ENCODE peak calls at places on chromosomes 2 and 18, in four cellular contexts. I, Z, E and S are unnamed samples.
A peak's percentile ranks its signal among the peaks of the same experiment; 100 is the strongest.

GRCh38 chr2:140600116-140600515 is 1530.7 kb downstream of the LRP1B start:
- DNase-seq in E (no peak), Z (no peak), I (no peak), S (no peak)

GRCh38 chr2:238709961-238710360 is 137.9 kb upstream of the TWIST2 start:
- DNase-seq in E (no peak), I (no peak), Z (no peak), S (no peak)

GRCh38 chr18:50806208-50806616 is 13.6 kb downstream of the MRO start:
- DNase-seq in I (no peak), Z (peak; percentile 41), E (peak; percentile 30), S (no peak)

GRCh38 chr18:3513481-3513880 is 63.5 kb downstream of the TGIF1 start:
- DNase-seq in E (no peak), Z (no peak), I (no peak), S (no peak)

GRCh38 chr2:46651363-46652099 is 172.2 kb downstream of the TMEM247 start:
- DNase-seq in I (no peak), Z (no peak), E (no peak), S (no peak)

GRCh38 chr2:168849610-168850009 is 40.6 kb downstream of the SPC25 start:
- DNase-seq in Z (peak; percentile 73), I (no peak), E (peak; percentile 56), S (no peak)

GRCh38 chr2:16678964-16679363 is 13.3 kb upstream of the CYRIA start:
- DNase-seq in E (no peak), Z (no peak), I (no peak), S (no peak)

GRCh38 chr2:4353668-4354067 is 650.3 kb downstream of the DCDC2C start:
- DNase-seq in E (no peak), Z (no peak), I (no peak), S (no peak)

GRCh38 chr2:218168635-218169462 is 2.1 kb upstream of the CXCR1 start:
- DNase-seq in E (peak; percentile 68), Z (peak; percentile 65), I (peak; percentile 37), S (peak; percentile 60)

GRCh38 chr2:16623046-16623445 is 42.6 kb downstream of the CYRIA start:
- DNase-seq in E (no peak), I (no peak), Z (no peak), S (no peak)

GRCh38 chr2:158214431-158214830 is 112.8 kb downstream of the UPP2 start:
- DNase-seq in E (peak; percentile 39), Z (peak; percentile 77), I (no peak), S (no peak)

GRCh38 chr2:120977582-120978358 is 242.1 kb downstream of the GLI2 start:
- DNase-seq in I (no peak), Z (no peak), E (no peak), S (no peak)
- TF ChIP-seq ZNF274 in I (no peak), Z (no peak), E (no peak), S (no peak)

GRCh38 chr2:161169335-161169734 is 9.1 kb downstream of the TANK start:
- DNase-seq in Z (no peak), I (no peak), E (no peak), S (no peak)

GRCh38 chr2:161165266-161165665 is 5.0 kb downstream of the TANK start:
- DNase-seq in I (no peak), E (no peak), Z (no peak), S (no peak)

GRCh38 chr2:161165811-161166210 is 5.6 kb downstream of the TANK start:
- DNase-seq in I (no peak), E (no peak), Z (no peak), S (no peak)

GRCh38 chr2:161163438-161163837 is 3.2 kb downstream of the TANK start:
- DNase-seq in E (no peak), I (no peak), Z (no peak), S (no peak)

GRCh38 chr2:161166538-161167409 is 6.5 kb downstream of the TANK start:
- DNase-seq in I (peak; percentile 60), E (no peak), Z (peak; percentile 74), S (no peak)
- H3K9ac ChIP-seq in I (peak overlapping the region; percentile 22), E (no peak overlapping the region), Z (no peak overlapping the region), S (no peak overlapping the region)

GRCh38 chr2:120247851-120248250 is 4.8 kb upstream of the RALB start:
- DNase-seq in Z (no peak), I (no peak), E (no peak), S (no peak)

GRCh38 chr2:120244656-120245519 is 7.8 kb upstream of the RALB start:
- DNase-seq in E (no peak), I (no peak), Z (no peak), S (no peak)

GRCh38 chr2:120245520-120245835 is 7.2 kb upstream of the RALB start:
- DNase-seq in Z (peak; percentile 24), E (no peak), I (no peak), S (no peak)

GRCh38 chr2:120245933-120246332 is 6.7 kb upstream of the RALB start:
- DNase-seq in Z (no peak), E (no peak), I (no peak), S (no peak)

DNA sequence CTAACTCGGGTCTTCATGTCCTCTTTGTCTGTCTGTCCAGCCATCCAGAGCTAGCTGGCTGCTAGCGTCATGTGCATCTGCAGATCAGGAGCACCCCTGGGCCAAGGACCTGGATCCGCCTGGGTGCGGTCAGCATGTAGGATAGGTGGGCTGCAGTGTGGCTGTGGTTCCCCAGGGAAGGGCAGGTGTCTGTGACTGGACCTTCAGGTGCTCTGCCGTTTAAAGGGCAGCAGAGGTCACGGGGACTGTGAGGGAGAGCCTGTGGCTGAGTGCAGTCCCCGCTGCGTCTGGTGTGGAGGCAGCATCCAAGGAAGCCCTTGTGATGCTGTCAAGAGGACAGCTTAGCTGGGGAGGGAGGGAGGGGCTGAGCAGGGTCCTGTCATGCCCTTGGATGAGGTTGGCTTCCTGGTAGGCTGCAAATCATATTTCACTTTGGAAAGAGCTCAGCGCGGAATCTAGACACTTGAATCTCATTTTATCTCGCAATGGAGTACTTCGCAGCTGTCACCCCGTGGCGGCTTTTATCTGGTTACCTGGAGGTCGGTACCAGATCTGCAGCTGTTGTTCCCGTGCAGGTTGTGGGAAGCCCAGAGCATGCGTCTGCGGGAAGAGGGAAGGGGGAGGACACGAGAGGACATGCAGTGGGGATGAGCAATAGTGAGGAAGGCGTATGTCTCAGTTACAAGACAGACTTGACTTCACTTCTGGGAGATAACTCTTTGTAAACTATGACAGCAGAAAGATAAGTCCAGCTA is 5.9 kb upstream of the RALB start:
- DNase-seq in Z (no peak), I (no peak), E (no peak), S (no peak)
- TF ChIP-seq ZNF274 in Z (no peak), I (no peak), E (no peak), S (no peak)

GRCh38 chr2:201204655-201205515 is 21.9 kb downstream of the CASP10 start:
- DNase-seq in E (no peak), Z (peak; percentile 97), I (no peak), S (no peak)
- H3K9ac ChIP-seq in E (no peak overlapping the region), Z (peak overlapping the region; percentile 84), I (no peak overlapping the region), S (no peak overlapping the region)

DNA sequence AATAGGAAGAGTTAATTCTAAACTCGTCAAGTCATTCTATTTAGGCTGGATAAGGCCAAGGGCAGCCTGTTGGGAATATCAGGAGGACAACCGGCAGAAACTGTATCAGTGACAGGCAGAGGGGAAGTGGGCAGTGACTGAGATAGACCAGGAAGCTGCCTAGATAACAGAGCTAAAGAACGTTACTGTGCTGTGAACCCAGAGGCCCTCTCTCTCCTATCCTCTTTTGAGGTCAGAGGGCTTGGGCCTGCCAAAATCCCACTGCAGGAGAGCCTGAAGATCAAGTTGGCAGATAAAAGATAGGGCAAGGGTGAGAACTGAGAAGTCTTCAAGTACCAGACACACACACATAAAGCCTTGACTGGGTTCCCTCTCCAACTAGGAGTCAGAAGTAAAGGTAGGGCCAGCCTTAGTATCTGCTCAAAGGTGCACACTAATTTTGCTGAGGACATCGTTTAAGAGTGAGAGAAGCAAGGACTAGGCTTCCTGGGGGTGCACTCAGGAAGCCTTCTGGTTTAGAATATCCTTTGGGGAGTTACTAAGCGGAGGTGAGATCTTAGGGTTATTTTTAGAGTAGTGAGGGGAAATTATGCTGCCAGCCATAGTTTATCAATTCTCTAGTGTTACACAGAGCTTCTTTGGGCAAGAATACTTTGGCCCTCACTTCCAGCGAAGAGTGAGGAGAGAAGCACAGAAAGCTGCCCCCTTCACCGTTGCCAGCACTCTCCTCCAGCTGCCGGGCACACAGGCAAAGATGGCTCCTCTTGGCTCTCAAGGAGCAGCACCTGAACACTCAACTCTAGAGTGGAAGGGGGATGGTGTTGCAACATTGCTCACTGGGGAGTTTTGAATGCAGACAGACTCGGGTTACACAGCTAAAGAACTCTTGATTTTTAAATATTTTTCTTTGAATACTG is 9.8 kb downstream of the CAVIN2 start:
- DNase-seq in Z (no peak), E (peak; percentile 74), I (no peak), S (no peak)
- TF ChIP-seq ZNF274 in Z (no peak), E (no peak), I (no peak), S (no peak)

GRCh38 chr2:233354971-233355574 is 779 bp downstream of the DGKD start:
- DNase-seq in I (no peak), E (no peak), Z (no peak), S (no peak)

GRCh38 chr2:233358335-233358734 is 4.0 kb downstream of the DGKD start:
- DNase-seq in I (no peak), E (no peak), Z (no peak), S (no peak)

GRCh38 chr2:233355916-233356315 is 1.6 kb downstream of the DGKD start:
- DNase-seq in E (no peak), I (no peak), Z (no peak), S (no peak)

GRCh38 chr2:233358864-233359386 is 4.6 kb downstream of the DGKD start:
- DNase-seq in Z (no peak), E (no peak), I (no peak), S (no peak)

GRCh38 chr2:233356546-233357308 is 2.4 kb downstream of the DGKD start:
- DNase-seq in E (no peak), Z (no peak), I (no peak), S (no peak)
- H3K9ac ChIP-seq in E (no peak overlapping the region), Z (no peak overlapping the region), I (no peak overlapping the region), S (no peak overlapping the region)

GRCh38 chr2:73130790-73131189 is 18.0 kb upstream of the RAB11FIP5 start:
- DNase-seq in I (no peak), Z (no peak), E (no peak), S (no peak)

GRCh38 chr2:73131807-73132206 is 19.1 kb upstream of the RAB11FIP5 start:
- DNase-seq in I (no peak), Z (no peak), E (no peak), S (no peak)

GRCh38 chr2:73133566-73134227 is 20.9 kb upstream of the RAB11FIP5 start:
- DNase-seq in I (no peak), E (no peak), Z (no peak), S (no peak)

GRCh38 chr2:73135236-73135635 is 22.5 kb upstream of the RAB11FIP5 start:
- DNase-seq in E (no peak), Z (no peak), I (no peak), S (no peak)

GRCh38 chr2:73134471-73134870 is 21.7 kb upstream of the RAB11FIP5 start:
- DNase-seq in E (no peak), I (no peak), Z (no peak), S (no peak)
- TF ChIP-seq ZNF274 in E (no peak), I (no peak), Z (no peak), S (no peak)